ENCODE peak calls at places on chromosomes 3 and 15, in ten cellular contexts. V is thoracic aorta; Y is activated naive CD8-positive, alpha-beta T cell treated with anti-CD3 and anti-CD28 coated beads for 36 hours; F is EL; B is ovary; G is B cell; N is endodermal cell; J is Kasumi-1; T is GM12865; Z is activated T-helper 1 cell treated with anti-CD3 and anti-CD28 coated beads, Interleukin-2, amount 50 U/mL, for 16 hours. M is an unnamed sample.

GRCh38 chr15:69794643-69795461 is 302.9 kb downstream of the TLE3 start:
- DNase-seq in V (peak), B (peak), J (no peak), G (no peak), F (peak), N (peak), Z (no peak), T (no peak), Y (no peak), M (peak)

GRCh38 chr15:99755692-99756409 is 22.6 kb upstream of the LYSMD4 start:
- DNase-seq in B (peak), J (peak), F (peak), V (no peak), Z (no peak), Y (peak), T (peak), G (peak), N (peak), M (no peak)

GRCh38 chr3:9808345-9809037 is 1.6 kb upstream of the TTLL3 start:
- DNase-seq in T (peak), F (peak), J (peak), Z (no peak), G (peak), Y (peak), B (no peak), N (peak), V (no peak), M (no peak)

GRCh38 chr15:48955370-48955769 is 8.3 kb downstream of the SHC4 start:
- DNase-seq in Y (no peak), V (no peak), J (no peak), F (no peak), G (no peak), N (no peak), T (no peak), B (no peak), Z (no peak), M (no peak)

GRCh38 chr3:135311699-135312098 is 516.6 kb downstream of the EPHB1 start:
- DNase-seq in T (peak), F (no peak), V (no peak), Y (no peak), N (no peak), B (no peak), J (no peak), Z (no peak), G (no peak), M (no peak)

GRCh38 chr3:58536501-58537411 is at the start of gene ACOX2:
- DNase-seq in J (no peak), G (no peak), Z (no peak), B (peak), N (peak), F (no peak), Y (no peak), T (no peak), V (no peak), M (no peak)

GRCh38 chr3:100777271-100777670 is 68.0 kb downstream of the TFG start:
- DNase-seq in G (no peak), F (peak), V (no peak), Z (no peak), J (no peak), N (no peak), Y (no peak), T (no peak), B (no peak), M (no peak)

GRCh38 chr3:118504906-118505305 is 529.7 kb downstream of the IGSF11 start:
- DNase-seq in B (no peak), G (no peak), J (no peak), V (no peak), Z (no peak), T (no peak), Y (no peak), N (no peak), F (no peak), M (no peak)

GRCh38 chr3:51955893-51956770 is 951 bp downstream of the GPR62 start:
- DNase-seq in F (no peak), J (no peak), T (no peak), Y (peak), N (peak), B (peak), V (no peak), G (peak), Z (no peak), M (peak)

GRCh38 chr15:74322558-74323180 is 44.8 kb downstream of the CYP11A1 start:
- DNase-seq in N (peak), F (peak), B (peak), J (peak), T (peak), Y (peak), V (no peak), Z (peak), G (peak), M (peak)

GRCh38 chr15:80275946-80276345 is 23.9 kb upstream of the CTXND1 start:
- DNase-seq in F (peak), V (no peak), Y (no peak), Z (no peak), N (no peak), J (no peak), G (no peak), B (no peak), T (no peak), M (no peak)

GRCh38 chr15:87733005-87733404 is 523.5 kb downstream of the NTRK3 start:
- DNase-seq in Z (no peak), G (no peak), V (no peak), F (peak), T (no peak), B (no peak), N (no peak), Y (no peak), J (no peak), M (no peak)

GRCh38 chr15:80234883-80235282 is 17.1 kb downstream of the CTXND1 start:
- DNase-seq in V (no peak), N (peak), B (no peak), J (peak), G (peak), T (peak), F (peak), Y (peak), Z (no peak), M (peak)

GRCh38 chr3:21750831-21751391 is at the start of gene ZNF385D:
- DNase-seq in N (peak), T (no peak), B (peak), G (no peak), Z (no peak), V (peak), Y (no peak), J (no peak), F (peak), M (no peak)

GRCh38 chr15:73982251-73982962 is 9.7 kb downstream of the STOML1 start:
- DNase-seq in V (peak), N (no peak), Y (no peak), T (peak), J (peak), F (peak), Z (no peak), G (peak), B (peak), M (peak)

GRCh38 chr15:101086394-101087171 is 165.3 kb downstream of the CHSY1 start:
- DNase-seq in Z (no peak), J (peak), T (no peak), F (no peak), G (no peak), Y (no peak), N (no peak), B (no peak), V (no peak), M (no peak)

GRCh38 chr3:173911446-173911845 is 513.9 kb downstream of the NLGN1 start:
- DNase-seq in Z (no peak), F (no peak), B (no peak), T (no peak), V (no peak), G (no peak), N (no peak), Y (no peak), J (no peak), M (no peak)

GRCh38 chr15:65056868-65057548 is 10.8 kb downstream of the RASL12 start:
- DNase-seq in N (no peak), Z (no peak), V (no peak), Y (no peak), G (no peak), B (peak), T (no peak), F (peak), J (no peak), M (peak)

GRCh38 chr15:42632100-42632675 is 56.8 kb downstream of the STARD9 start:
- DNase-seq in Z (no peak), J (no peak), B (no peak), V (no peak), F (no peak), Y (no peak), N (no peak), G (no peak), T (peak), M (no peak)

GRCh38 chr3:169245631-169246030 is 417.9 kb downstream of the MECOM start:
- DNase-seq in T (no peak), Y (no peak), J (no peak), F (no peak), B (no peak), Z (no peak), N (no peak), V (no peak), G (no peak), M (no peak)

GRCh38 chr3:27677554-27677953 is 44.6 kb downstream of the EOMES start:
- DNase-seq in G (no peak), B (peak), J (no peak), T (no peak), N (no peak), Z (no peak), V (no peak), F (peak), Y (no peak), M (no peak)

M was measured in Peyer's patch.